ENCODE peak calls at places on chromosomes 5 and 9, in seven cellular contexts. D, O, H, F, K, W and Z are unnamed samples.

GRCh38 chr5:173733831-173734491 is 117.5 kb upstream of the BOD1 start:
- ATAC-seq in D (peak), O (peak), H (no peak), F (no peak), K (no peak), W (no peak), Z (peak)

GRCh38 chr5:142511318-142511717 is 174.6 kb downstream of the FGF1 start:
- ATAC-seq in D (no peak), O (no peak), H (no peak), F (no peak), K (no peak), W (no peak), Z (no peak)

GRCh38 chr5:14900661-14901461 is 29.3 kb upstream of the ANKH start:
- ATAC-seq in D (peak), O (no peak), H (peak), F (no peak), K (no peak), W (no peak), Z (no peak)

GRCh38 chr9:74362423-74362822 is 134.7 kb upstream of the RORB start:
- ATAC-seq in D (no peak), O (no peak), H (no peak), F (no peak), K (no peak), W (no peak), Z (no peak)

GRCh38 chr5:76326559-76327351 is 76.3 kb upstream of the IQGAP2 start:
- ATAC-seq in D (no peak), O (no peak), H (no peak), F (no peak), K (peak), W (no peak), Z (no peak)

GRCh38 chr9:69671291-69671903 is 774 bp downstream of the APBA1 start:
- ATAC-seq in D (no peak), O (no peak), H (peak), F (no peak), K (no peak), W (no peak), Z (no peak)

GRCh38 chr5:71693828-71694427 is 25.1 kb upstream of the CARTPT start:
- ATAC-seq in D (no peak), O (no peak), H (no peak), F (no peak), K (no peak), W (no peak), Z (no peak)

GRCh38 chr9:21465859-21466518 is 16.1 kb downstream of the IFNE start:
- ATAC-seq in D (peak), O (peak), H (peak), F (peak), K (peak), W (peak), Z (peak)

GRCh38 chr5:146731909-146732659 is 146.5 kb downstream of the PPP2R2B start:
- ATAC-seq in D (no peak), O (no peak), H (no peak), F (no peak), K (no peak), W (peak), Z (peak)

GRCh38 chr5:82389347-82389746 is 111.2 kb upstream of the RPS23 start:
- ATAC-seq in D (no peak), O (no peak), H (no peak), F (no peak), K (no peak), W (no peak), Z (peak)

GRCh38 chr5:130545291-130545690 is 619.8 kb downstream of the HINT1 start:
- ATAC-seq in D (no peak), O (no peak), H (no peak), F (no peak), K (no peak), W (no peak), Z (peak)

GRCh38 chr5:93894471-93895354 is 153.3 kb upstream of the POU5F2 start:
- ATAC-seq in D (no peak), O (no peak), H (no peak), F (no peak), K (no peak), W (peak), Z (no peak)

GRCh38 chr9:107020040-107020530 is 157.1 kb downstream of the ZNF462 start:
- ATAC-seq in D (no peak), O (peak), H (peak), F (no peak), K (no peak), W (peak), Z (peak)

GRCh38 chr9:71459082-71459481 is 309.2 kb downstream of the CEMIP2 start:
- ATAC-seq in D (no peak), O (no peak), H (no peak), F (no peak), K (no peak), W (no peak), Z (no peak)

GRCh38 chr5:95621839-95622629 is 2.1 kb downstream of the GPR150 start:
- ATAC-seq in D (no peak), O (no peak), H (no peak), F (peak), K (peak), W (no peak), Z (no peak)

GRCh38 chr9:84856181-84856632 is 186.7 kb downstream of the NTRK2 start:
- ATAC-seq in D (no peak), O (no peak), H (no peak), F (no peak), K (no peak), W (no peak), Z (peak)

GRCh38 chr9:122364783-122365150 is 6.1 kb upstream of the PTGS1 start:
- ATAC-seq in D (no peak), O (no peak), H (no peak), F (no peak), K (no peak), W (no peak), Z (no peak)

GRCh38 chr5:33160871-33161270 is 279.9 kb upstream of the TARS1 start:
- ATAC-seq in D (no peak), O (no peak), H (no peak), F (no peak), K (no peak), W (no peak), Z (no peak)

GRCh38 chr5:15013654-15014463 is 142.3 kb upstream of the ANKH start:
- ATAC-seq in D (peak), O (peak), H (peak), F (peak), K (peak), W (peak), Z (peak)

GRCh38 chr5:79357401-79357800 is 121.5 kb downstream of the JMY start:
- ATAC-seq in D (no peak), O (no peak), H (no peak), F (no peak), K (no peak), W (no peak), Z (no peak)

GRCh38 chr9:125388978-125389377 is 127.4 kb downstream of the GAPVD1 start:
- ATAC-seq in D (no peak), O (no peak), H (no peak), F (no peak), K (no peak), W (no peak), Z (no peak)

GRCh38 chr5:57417320-57417719 is 65.3 kb downstream of the ACTBL2 start:
- ATAC-seq in D (no peak), O (no peak), H (no peak), F (no peak), K (no peak), W (no peak), Z (no peak)